ENCODE peak calls at places on chromosome 5, in six cellular contexts. One of them, this sample, is unnamed.

GRCh38 chr5:81426347-81426746 is 32.4 kb upstream of the ACOT12 start:
- DNase-seq in mammary epithelial cell: no peak
- DNase-seq in colonic mucosa: no peak
- DNase-seq in endodermal cell: no peak
- DNase-seq in fibroblast of lung: no peak
- DNase-seq in endothelial cell of umbilical vein: no peak
- DNase-seq in this sample: no peak

GRCh38 chr5:9681706-9682105 is 51.6 kb upstream of the TAS2R1 start:
- DNase-seq in endodermal cell: no peak
- DNase-seq in colonic mucosa: no peak
- DNase-seq in mammary epithelial cell: no peak
- DNase-seq in fibroblast of lung: no peak
- DNase-seq in endothelial cell of umbilical vein: no peak
- DNase-seq in this sample: no peak

GRCh38 chr5:141691867-141692532 is 10.0 kb upstream of the ARAP3 start:
- DNase-seq in colonic mucosa: peak; percentile 90
- DNase-seq in endodermal cell: peak; percentile 96
- DNase-seq in mammary epithelial cell: peak; percentile 69
- DNase-seq in endothelial cell of umbilical vein: peak; percentile 87
- DNase-seq in fibroblast of lung: peak; percentile 53
- DNase-seq in this sample: no peak

GRCh38 chr5:73997936-73998335 is 371.9 kb downstream of the ARHGEF28 start:
- DNase-seq in colonic mucosa: no peak
- DNase-seq in fibroblast of lung: no peak
- DNase-seq in endodermal cell: no peak
- DNase-seq in endothelial cell of umbilical vein: no peak
- DNase-seq in mammary epithelial cell: peak; percentile 56
- DNase-seq in this sample: no peak

GRCh38 chr5:56447232-56447631 is 214.1 kb upstream of the ANKRD55 start:
- DNase-seq in colonic mucosa: no peak
- DNase-seq in fibroblast of lung: no peak
- DNase-seq in mammary epithelial cell: no peak
- DNase-seq in endothelial cell of umbilical vein: no peak
- DNase-seq in endodermal cell: no peak
- DNase-seq in this sample: no peak

GRCh38 chr5:135883441-135883840 is 12.2 kb downstream of the IL9 start:
- DNase-seq in mammary epithelial cell: no peak
- DNase-seq in fibroblast of lung: no peak
- DNase-seq in endothelial cell of umbilical vein: no peak
- DNase-seq in endodermal cell: peak; percentile 79
- DNase-seq in colonic mucosa: no peak
- DNase-seq in this sample: no peak

GRCh38 chr5:43947870-43948269 is 344.9 kb downstream of the NNT start:
- DNase-seq in colonic mucosa: no peak
- DNase-seq in mammary epithelial cell: no peak
- DNase-seq in fibroblast of lung: no peak
- DNase-seq in endothelial cell of umbilical vein: no peak
- DNase-seq in endodermal cell: no peak
- DNase-seq in this sample: no peak

GRCh38 chr5:134975078-134975715 is 7.5 kb downstream of the CATSPER3 start:
- DNase-seq in colonic mucosa: no peak
- DNase-seq in endodermal cell: no peak
- DNase-seq in endothelial cell of umbilical vein: no peak
- DNase-seq in mammary epithelial cell: peak; percentile 32
- DNase-seq in fibroblast of lung: no peak
- DNase-seq in this sample: no peak

GRCh38 chr5:5658226-5658625 is 235.7 kb downstream of the ICE1 start:
- DNase-seq in endothelial cell of umbilical vein: no peak
- DNase-seq in colonic mucosa: peak; percentile 19
- DNase-seq in fibroblast of lung: peak; percentile 44
- DNase-seq in endodermal cell: no peak
- DNase-seq in mammary epithelial cell: no peak
- DNase-seq in this sample: no peak

GRCh38 chr5:149886697-149887470 is 57.7 kb downstream of the PDE6A start:
- DNase-seq in fibroblast of lung: peak; percentile 86
- DNase-seq in mammary epithelial cell: peak; percentile 20
- DNase-seq in colonic mucosa: no peak
- DNase-seq in endodermal cell: no peak
- DNase-seq in endothelial cell of umbilical vein: no peak
- DNase-seq in this sample: no peak

GRCh38 chr5:68251804-68252648 is 36.5 kb downstream of the PIK3R1 start:
- DNase-seq in endothelial cell of umbilical vein: no peak
- DNase-seq in mammary epithelial cell: peak; percentile 62
- DNase-seq in colonic mucosa: peak; percentile 27
- DNase-seq in fibroblast of lung: peak; percentile 60
- DNase-seq in endodermal cell: peak; percentile 57
- DNase-seq in this sample: no peak

GRCh38 chr5:75322066-75322465 is 15.0 kb upstream of the HMGCR start:
- DNase-seq in mammary epithelial cell: no peak
- DNase-seq in endothelial cell of umbilical vein: no peak
- DNase-seq in colonic mucosa: no peak
- DNase-seq in fibroblast of lung: no peak
- DNase-seq in endodermal cell: peak; percentile 79
- DNase-seq in this sample: no peak

GRCh38 chr5:141521244-141521781 is 32.4 kb downstream of the PCDHGC5 start:
- DNase-seq in colonic mucosa: peak; percentile 53
- DNase-seq in endothelial cell of umbilical vein: peak; percentile 98
- DNase-seq in mammary epithelial cell: peak; percentile 99
- DNase-seq in endodermal cell: no peak
- DNase-seq in fibroblast of lung: peak; percentile 100
- DNase-seq in this sample: peak; percentile 96

GRCh38 chr5:53479656-53480473 is 564 bp upstream of the FST start:
- DNase-seq in endodermal cell: peak; percentile 87
- DNase-seq in mammary epithelial cell: peak; percentile 77
- DNase-seq in endothelial cell of umbilical vein: no peak
- DNase-seq in fibroblast of lung: peak; percentile 55
- DNase-seq in colonic mucosa: peak; percentile 52
- DNase-seq in this sample: no peak

GRCh38 chr5:53480474-53481353 is at the start of gene FST:
- DNase-seq in endodermal cell: peak; percentile 83
- DNase-seq in endothelial cell of umbilical vein: peak; percentile 41
- DNase-seq in colonic mucosa: peak; percentile 17
- DNase-seq in mammary epithelial cell: peak; percentile 35
- DNase-seq in fibroblast of lung: peak; percentile 34
- DNase-seq in this sample: no peak

GRCh38 chr5:53481887-53482716 is 1.7 kb downstream of the FST start:
- DNase-seq in fibroblast of lung: peak; percentile 74
- DNase-seq in endothelial cell of umbilical vein: peak; percentile 62
- DNase-seq in mammary epithelial cell: peak; percentile 78
- DNase-seq in endodermal cell: peak; percentile 75
- DNase-seq in colonic mucosa: peak; percentile 63
- DNase-seq in this sample: no peak

GRCh38 chr5:53481354-53481886 is 991 bp downstream of the FST start:
- DNase-seq in colonic mucosa: no peak
- DNase-seq in mammary epithelial cell: no peak
- DNase-seq in endothelial cell of umbilical vein: no peak
- DNase-seq in endodermal cell: no peak
- DNase-seq in fibroblast of lung: no peak
- DNase-seq in this sample: no peak

DNA sequence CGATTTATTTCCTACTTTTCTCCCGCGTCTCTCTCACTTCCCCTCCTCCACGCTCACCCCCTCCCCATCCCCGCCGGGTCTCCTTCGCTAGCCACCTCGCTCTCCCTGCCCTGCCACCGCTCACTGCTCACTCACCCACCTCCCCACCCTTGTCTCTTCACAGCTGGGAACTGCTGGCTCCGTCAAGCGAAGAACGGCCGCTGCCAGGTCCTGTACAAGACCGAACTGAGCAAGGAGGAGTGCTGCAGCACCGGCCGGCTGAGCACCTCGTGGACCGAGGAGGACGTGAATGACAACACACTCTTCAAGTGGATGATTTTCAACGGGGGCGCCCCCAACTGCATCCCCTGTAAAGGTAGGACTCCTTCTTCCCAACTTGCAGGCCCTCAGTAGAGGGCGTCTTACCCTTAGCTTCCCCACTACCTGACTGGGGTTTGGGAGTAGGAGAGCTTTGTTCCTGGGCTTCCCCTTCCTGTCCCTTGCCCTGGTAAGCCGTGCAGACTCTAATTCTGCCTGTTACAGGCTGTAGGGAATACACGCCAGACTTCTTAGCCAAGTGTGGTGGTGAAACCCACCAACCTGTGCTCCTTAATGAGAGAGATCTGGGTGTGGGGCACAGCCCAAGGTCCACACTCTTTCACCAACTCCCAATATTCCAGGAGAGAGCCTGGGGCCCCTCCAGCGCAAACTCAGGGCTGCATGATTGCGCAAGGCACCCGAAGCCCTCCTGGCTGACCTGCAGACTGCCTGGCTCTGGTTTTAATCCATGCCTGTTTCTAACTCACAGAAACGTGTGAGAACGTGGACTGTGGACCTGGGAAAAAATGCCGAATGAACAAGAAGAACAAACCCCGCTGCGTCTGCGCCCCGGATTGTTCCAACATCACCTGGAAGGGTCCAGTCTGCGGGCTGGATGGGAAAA is 2.5 kb downstream of the FST start:
- DNase-seq in endothelial cell of umbilical vein: peak; percentile 34
- DNase-seq in fibroblast of lung: peak; percentile 36
- DNase-seq in mammary epithelial cell: peak; percentile 59
- DNase-seq in endodermal cell: peak; percentile 84
- DNase-seq in colonic mucosa: peak; percentile 29
- DNase-seq in this sample: no peak
- H3K27ac ChIP-seq in endothelial cell of umbilical vein: no peak overlapping the region
- H3K27ac ChIP-seq in fibroblast of lung: peak overlapping the region; percentile 94
- H3K27ac ChIP-seq in mammary epithelial cell: peak overlapping the region; percentile 98
- H3K27ac ChIP-seq in endodermal cell: peak overlapping the region; percentile 34
- H3K27ac ChIP-seq in colonic mucosa: no peak overlapping the region
- H3K27ac ChIP-seq in this sample: peak overlapping the region; percentile 97

GRCh38 chr5:132222649-132223038 is 5.0 kb downstream of the P4HA2 start:
- DNase-seq in endodermal cell: no peak
- DNase-seq in fibroblast of lung: no peak
- DNase-seq in colonic mucosa: no peak
- DNase-seq in endothelial cell of umbilical vein: no peak
- DNase-seq in mammary epithelial cell: no peak
- DNase-seq in this sample: no peak
- TF ChIP-seq CTCF in endodermal cell: no peak
- TF ChIP-seq CTCF in fibroblast of lung: no peak
- TF ChIP-seq CTCF in colonic mucosa: no peak
- TF ChIP-seq CTCF in endothelial cell of umbilical vein: no peak
- TF ChIP-seq CTCF in mammary epithelial cell: no peak
- TF ChIP-seq CTCF in this sample: no peak

GRCh38 chr5:128536861-128537305 is 1.2 kb downstream of the FBN2 start:
- DNase-seq in mammary epithelial cell: no peak
- DNase-seq in fibroblast of lung: peak; percentile 21
- DNase-seq in endodermal cell: peak; percentile 76
- DNase-seq in colonic mucosa: no peak
- DNase-seq in endothelial cell of umbilical vein: no peak
- DNase-seq in this sample: no peak

GRCh38 chr5:128537999-128538248 is at the start of gene FBN2:
- DNase-seq in endodermal cell: no peak
- DNase-seq in colonic mucosa: no peak
- DNase-seq in fibroblast of lung: no peak
- DNase-seq in endothelial cell of umbilical vein: no peak
- DNase-seq in mammary epithelial cell: no peak
- DNase-seq in this sample: no peak

GRCh38 chr5:128537306-128537998 is 593 bp downstream of the FBN2 start:
- DNase-seq in colonic mucosa: no peak
- DNase-seq in endothelial cell of umbilical vein: peak; percentile 51
- DNase-seq in endodermal cell: peak; percentile 85
- DNase-seq in mammary epithelial cell: peak; percentile 59
- DNase-seq in fibroblast of lung: peak; percentile 64
- DNase-seq in this sample: no peak

GRCh38 chr5:128535225-128535624 is 2.8 kb downstream of the FBN2 start:
- DNase-seq in colonic mucosa: no peak
- DNase-seq in mammary epithelial cell: no peak
- DNase-seq in fibroblast of lung: peak; percentile 10
- DNase-seq in endothelial cell of umbilical vein: no peak
- DNase-seq in endodermal cell: no peak
- DNase-seq in this sample: no peak

DNA sequence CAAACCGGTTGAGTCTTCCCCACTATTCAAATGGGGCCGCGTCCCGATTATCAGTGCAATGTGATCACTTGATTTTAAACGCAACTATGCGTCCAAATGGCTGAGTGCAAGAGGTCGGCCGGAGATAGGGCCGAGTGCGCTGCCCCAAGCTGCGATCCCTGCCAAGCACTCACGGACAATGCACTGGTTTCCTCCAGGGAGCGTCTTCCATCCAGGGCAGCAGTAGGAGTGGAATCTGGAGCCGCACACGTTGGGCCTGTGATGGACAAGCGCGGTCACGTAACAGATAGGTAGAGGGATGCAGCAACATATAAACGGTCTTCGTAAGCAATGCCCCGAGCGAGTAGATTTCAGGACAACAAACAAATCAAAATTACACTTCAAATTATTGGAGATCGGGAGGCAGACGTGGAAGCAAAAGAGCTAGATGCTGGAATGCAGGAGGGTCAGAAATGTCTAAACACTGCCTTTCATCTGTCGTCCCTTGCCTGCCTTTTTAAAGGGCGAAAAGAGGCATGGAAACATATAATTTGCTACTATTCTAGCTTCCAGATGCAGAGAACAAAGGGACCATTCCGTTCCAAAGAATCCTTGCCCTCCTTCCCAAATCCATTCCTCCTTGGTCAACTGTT is 1.7 kb downstream of the FBN2 start:
- DNase-seq in fibroblast of lung: no peak
- DNase-seq in mammary epithelial cell: no peak
- DNase-seq in endodermal cell: peak; percentile 76
- DNase-seq in colonic mucosa: no peak
- DNase-seq in endothelial cell of umbilical vein: peak; percentile 14
- DNase-seq in this sample: no peak
- H3K9ac ChIP-seq in fibroblast of lung: no peak overlapping the region
- H3K9ac ChIP-seq in mammary epithelial cell: no peak overlapping the region
- H3K9ac ChIP-seq in endodermal cell: peak overlapping the region; percentile 58
- H3K9ac ChIP-seq in colonic mucosa: no peak overlapping the region
- H3K9ac ChIP-seq in endothelial cell of umbilical vein: no peak overlapping the region
- H3K9ac ChIP-seq in this sample: peak overlapping the region; percentile 78

GRCh38 chr5:115423541-115423940 is 121.0 kb downstream of the FEM1C start:
- DNase-seq in mammary epithelial cell: no peak
- DNase-seq in endodermal cell: no peak
- DNase-seq in fibroblast of lung: no peak
- DNase-seq in endothelial cell of umbilical vein: peak; percentile 55
- DNase-seq in colonic mucosa: peak; percentile 70
- DNase-seq in this sample: no peak

GRCh38 chr5:115424446-115424845 is 120.1 kb downstream of the FEM1C start:
- DNase-seq in endothelial cell of umbilical vein: no peak
- DNase-seq in mammary epithelial cell: no peak
- DNase-seq in endodermal cell: no peak
- DNase-seq in colonic mucosa: no peak
- DNase-seq in fibroblast of lung: no peak
- DNase-seq in this sample: no peak

GRCh38 chr5:115419794-115420585 is 123.5 kb upstream of the CCDC112 start:
- DNase-seq in colonic mucosa: no peak
- DNase-seq in fibroblast of lung: peak; percentile 98
- DNase-seq in endodermal cell: no peak
- DNase-seq in mammary epithelial cell: peak; percentile 88
- DNase-seq in endothelial cell of umbilical vein: peak; percentile 83
- DNase-seq in this sample: peak; percentile 92

GRCh38 chr5:115423051-115423450 is 121.5 kb downstream of the FEM1C start:
- DNase-seq in fibroblast of lung: no peak
- DNase-seq in colonic mucosa: no peak
- DNase-seq in mammary epithelial cell: peak; percentile 45
- DNase-seq in endothelial cell of umbilical vein: peak; percentile 20
- DNase-seq in endodermal cell: no peak
- DNase-seq in this sample: no peak

DNA sequence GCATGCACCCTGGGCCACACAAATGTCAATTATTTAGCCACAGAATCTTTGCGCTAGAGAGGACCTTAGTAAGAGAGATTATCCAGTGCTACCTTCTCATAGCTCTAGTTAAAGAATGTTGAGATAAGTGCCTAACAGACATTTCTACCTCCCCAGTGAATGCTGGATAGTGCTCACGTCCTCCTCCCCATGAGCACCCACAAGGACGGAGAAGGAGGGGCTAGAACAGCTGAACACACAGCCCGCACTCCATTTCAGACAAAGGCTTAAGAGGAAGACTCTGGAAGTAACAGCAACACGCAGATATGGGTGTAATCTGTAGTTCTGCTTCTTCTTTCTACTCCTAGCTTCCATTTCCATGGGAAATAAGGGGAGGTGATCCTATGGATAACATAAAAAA is 120.5 kb downstream of the FEM1C start:
- DNase-seq in colonic mucosa: no peak
- DNase-seq in mammary epithelial cell: no peak
- DNase-seq in fibroblast of lung: no peak
- DNase-seq in endodermal cell: no peak
- DNase-seq in endothelial cell of umbilical vein: no peak
- DNase-seq in this sample: no peak
- H3K27ac ChIP-seq in colonic mucosa: peak overlapping the region; percentile 24
- H3K27ac ChIP-seq in mammary epithelial cell: no peak overlapping the region
- H3K27ac ChIP-seq in fibroblast of lung: no peak overlapping the region
- H3K27ac ChIP-seq in endodermal cell: no peak overlapping the region
- H3K27ac ChIP-seq in endothelial cell of umbilical vein: no peak overlapping the region
- H3K27ac ChIP-seq in this sample: no peak overlapping the region